ENCODE peak calls at places on chromosome 14, in eight cellular contexts. F is HAP-1; T is transverse colon; A is CD8-positive, alpha-beta memory T cell; U is H7; V is HepG2; E is breast epithelium; L is GM12878. R is an unnamed sample.

GRCh38 chr14:47392351-47392750 is 283.1 kb downstream of the MDGA2 start:
- DNase-seq in U (no peak), A (no peak), L (no peak), F (no peak), V (no peak), E (no peak), T (no peak), R (no peak)

GRCh38 chr14:92578511-92578910 is 64.9 kb downstream of the RIN3 start:
- DNase-seq in U (no peak), E (no peak), A (no peak), V (no peak), F (no peak), T (no peak), L (no peak), R (no peak)

GRCh38 chr14:91311284-91311662 is 66.8 kb upstream of the GPR68 start:
- DNase-seq in U (no peak), L (no peak), T (peak; percentile 55), A (peak; percentile 77), V (no peak), E (no peak), F (no peak), R (no peak)

GRCh38 chr14:63928744-63929174 is 76.0 kb downstream of the SYNE2 start:
- DNase-seq in E (no peak), F (no peak), V (no peak), L (no peak), T (no peak), A (no peak), U (no peak), R (no peak)

GRCh38 chr14:101880016-101880297 is 84.4 kb upstream of the DYNC1H1 start:
- DNase-seq in F (no peak), E (no peak), L (no peak), U (no peak), V (no peak), A (no peak), T (no peak), R (no peak)

GRCh38 chr14:67319142-67319541 is 40.5 kb downstream of the ATP6V1D start:
- DNase-seq in V (no peak), A (no peak), E (no peak), T (no peak), U (no peak), L (no peak), F (no peak), R (no peak)

GRCh38 chr14:67436006-67436866 is 24.3 kb upstream of the PLEK2 start:
- DNase-seq in L (no peak), U (no peak), V (peak; percentile 16), T (no peak), F (no peak), A (no peak), E (no peak), R (no peak)

GRCh38 chr14:61184117-61184516 is 97.0 kb downstream of the TMEM30B start:
- DNase-seq in E (no peak), F (no peak), T (no peak), L (no peak), V (no peak), A (no peak), U (no peak), R (no peak)

GRCh38 chr14:104134061-104134965 is 4.1 kb upstream of the KIF26A start:
- DNase-seq in U (peak; percentile 62), E (no peak), L (no peak), F (no peak), A (peak; percentile 37), T (no peak), V (no peak), R (no peak)

GRCh38 chr14:92253381-92253894 is 69.5 kb upstream of the SLC24A4 start:
- DNase-seq in F (no peak), V (no peak), T (no peak), L (no peak), E (no peak), A (no peak), U (peak; percentile 65), R (no peak)

GRCh38 chr14:94864421-94865195 is 94.7 kb upstream of the GSC start:
- DNase-seq in L (no peak), E (no peak), U (peak; percentile 66), T (no peak), A (no peak), F (no peak), V (no peak), R (no peak)

GRCh38 chr14:104140213-104140462 is 1.8 kb downstream of the KIF26A start:
- DNase-seq in A (peak; percentile 32), V (no peak), E (no peak), T (no peak), U (no peak), F (no peak), L (no peak), R (no peak)

GRCh38 chr14:50599700-50600444 is 39.9 kb downstream of the ATL1 start:
- DNase-seq in A (no peak), T (no peak), F (peak; percentile 79), E (no peak), L (no peak), V (peak; percentile 36), U (no peak), R (no peak)

GRCh38 chr14:92928258-92928629 is 5.3 kb downstream of the CHGA start:
- DNase-seq in L (no peak), V (no peak), E (no peak), U (no peak), T (no peak), A (no peak), F (no peak), R (no peak)

GRCh38 chr14:61621444-61621843 is 73.9 kb upstream of the HIF1A start:
- DNase-seq in V (no peak), E (no peak), L (no peak), T (no peak), F (no peak), A (no peak), U (no peak), R (no peak)

GRCh38 chr14:60357551-60357930 is 108.5 kb downstream of the PPM1A start:
- DNase-seq in E (no peak), A (no peak), F (no peak), L (no peak), V (no peak), T (no peak), U (no peak), R (no peak)

GRCh38 chr14:29462271-29462670 is 465.4 kb downstream of the PRKD1 start:
- DNase-seq in U (no peak), L (no peak), T (no peak), A (no peak), E (no peak), F (no peak), V (no peak), R (no peak)

GRCh38 chr14:80313806-80314205 is 102.5 kb upstream of the DIO2 start:
- DNase-seq in V (no peak), E (no peak), F (no peak), T (no peak), A (no peak), U (no peak), L (no peak), R (no peak)

GRCh38 chr14:38233218-38233617 is 22.7 kb downstream of the CLEC14A start:
- DNase-seq in U (no peak), L (no peak), F (no peak), T (no peak), A (no peak), E (no peak), V (no peak), R (no peak)

GRCh38 chr14:38751459-38751858 is 351.6 kb downstream of the SEC23A start:
- DNase-seq in E (no peak), U (no peak), F (no peak), T (no peak), L (no peak), V (no peak), A (no peak), R (no peak)

GRCh38 chr14:48247972-48248371 is 572.6 kb upstream of the MDGA2 start:
- DNase-seq in L (no peak), V (no peak), U (no peak), E (no peak), A (no peak), F (no peak), T (no peak), R (no peak)

GRCh38 chr14:82811246-82811645 is 1277.6 kb upstream of the SEL1L start:
- DNase-seq in F (no peak), U (no peak), A (no peak), E (no peak), T (no peak), L (no peak), V (no peak), R (no peak)
- H3K36me3 ChIP-seq in F (no peaks in the 10 kb centered on the region), U (no peaks in the 10 kb centered on the region), A (no peaks in the 10 kb centered on the region), E (no peaks in the 10 kb centered on the region), T (no peaks in the 10 kb centered on the region), L (no peaks in the 10 kb centered on the region), V (no peaks in the 10 kb centered on the region), R (no peaks in the 10 kb centered on the region)

GRCh38 chr14:90184571-90185266 is 71.6 kb upstream of the PSMC1 start:
- DNase-seq in E (no peak), T (no peak), F (no peak), A (no peak), V (no peak), L (no peak), U (peak; percentile 27), R (no peak)
- H3K36me3 ChIP-seq in E (no peaks in the 10 kb centered on the region), T (no peaks in the 10 kb centered on the region), F (no peaks in the 10 kb centered on the region), A (no peaks in the 10 kb centered on the region), V (no peaks in the 10 kb centered on the region), L (no peaks in the 10 kb centered on the region), U (no peaks in the 10 kb centered on the region), R (no peaks in the 10 kb centered on the region)

DNA sequence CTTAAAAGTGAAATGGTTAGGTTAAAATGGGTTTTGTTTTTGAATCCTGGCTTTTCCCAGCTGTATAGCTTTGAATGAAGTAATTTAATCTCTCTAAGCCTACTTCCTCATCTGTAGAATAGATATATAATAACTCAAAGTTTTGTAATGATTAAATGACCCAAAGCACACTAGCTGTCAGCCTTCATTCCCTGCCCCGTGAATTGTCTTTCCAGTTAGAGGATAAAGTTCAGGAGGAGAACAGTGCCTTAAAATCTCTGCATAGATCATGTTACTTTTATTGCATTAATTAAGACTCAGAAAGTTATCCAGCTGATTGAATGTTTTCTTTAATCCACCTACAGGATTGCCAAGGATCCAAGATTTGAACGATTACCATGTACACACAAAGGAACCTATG is 19.4 kb downstream of the FCF1 start:
- DNase-seq in U (no peak), A (no peak), T (no peak), F (no peak), E (no peak), L (no peak), V (no peak), R (no peak)
- H3K36me3 ChIP-seq in U (peaks cover 1% of the 10 kb centered on the region), A (peaks cover 15% of the 10 kb centered on the region), T (no peaks in the 10 kb centered on the region), F (peaks cover 30% of the 10 kb centered on the region), E (no peaks in the 10 kb centered on the region), L (peaks cover 2% of the 10 kb centered on the region), V (peaks cover 3% of the 10 kb centered on the region), R (no peaks in the 10 kb centered on the region)

GRCh38 chr14:100774164-100774537 is 47.5 kb downstream of the DLK1 start:
- DNase-seq in A (no peak), U (no peak), L (no peak), E (peak; percentile 24), F (no peak), T (peak; percentile 2), V (no peak), R (no peak)
- H3K36me3 ChIP-seq in A (no peaks in the 10 kb centered on the region), U (no peaks in the 10 kb centered on the region), L (no peaks in the 10 kb centered on the region), E (no peaks in the 10 kb centered on the region), F (no peaks in the 10 kb centered on the region), T (no peaks in the 10 kb centered on the region), V (no peaks in the 10 kb centered on the region), R (no peaks in the 10 kb centered on the region)

DNA sequence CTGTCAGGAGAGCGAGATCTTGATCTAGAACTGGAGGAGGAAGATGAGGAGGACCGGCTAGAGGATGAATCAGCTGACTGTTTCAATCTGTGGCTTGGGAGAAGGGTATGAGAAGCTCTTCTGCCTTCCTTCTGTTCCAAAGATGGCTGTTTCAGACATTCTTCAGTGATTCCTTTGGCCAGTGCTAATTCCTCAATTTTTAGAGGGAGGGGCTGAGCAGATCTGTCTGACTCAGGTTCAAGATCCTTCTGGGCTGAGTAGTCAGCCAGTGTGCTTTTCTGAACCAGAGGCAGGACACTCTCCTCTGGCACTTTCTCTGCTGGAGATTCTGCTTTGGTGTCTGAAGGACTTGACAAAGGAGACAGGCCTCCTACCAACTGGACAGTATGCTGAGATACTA is 15.2 kb downstream of the ACIN1 start:
- DNase-seq in E (no peak), A (no peak), U (no peak), L (no peak), V (no peak), F (no peak), T (no peak), R (no peak)
- H3K36me3 ChIP-seq in E (no peaks in the 10 kb centered on the region), A (peaks cover 73% of the 10 kb centered on the region), U (peaks cover 46% of the 10 kb centered on the region), L (peaks cover 25% of the 10 kb centered on the region), V (peaks cover 65% of the 10 kb centered on the region), F (peaks cover 87% of the 10 kb centered on the region), T (no peaks in the 10 kb centered on the region), R (peaks cover 32% of the 10 kb centered on the region)

R was measured in tibial nerve.